ENCODE peak calls at places on chromosomes 1 and 21, in eight cellular contexts. I is activated CD8-positive, alpha-beta T cell treated with anti-CD3 and anti-CD28 coated beads for 36 hours; Z is endothelial cell; Q is NCI-H1092 treated with DMSO at 0.1 percent for 48 hours; X is DMS153; N is HFF-Myc; Y is WERI-Rb-1; V is NCI-H1436. T is an unnamed sample.
A peak's percentile ranks its signal among the peaks of the same experiment; 100 is the strongest.

GRCh38 chr1:166490437-166490784 is 323.6 kb upstream of the FAM78B start:
- DNase-seq in N (no peak), X (no peak), I (no peak), Y (no peak), Q (no peak), Z (no peak), V (no peak), T (no peak)

GRCh38 chr1:232045571-232045970 is 419.0 kb downstream of the DISC1 start:
- DNase-seq in N (no peak), Z (no peak), Y (no peak), X (no peak), V (no peak), I (no peak), Q (no peak), T (no peak)

GRCh38 chr1:170732262-170732595 is 68.3 kb downstream of the PRRX1 start:
- DNase-seq in Z (no peak), Y (no peak), X (no peak), I (no peak), V (no peak), N (no peak), Q (no peak), T (no peak)

GRCh38 chr21:42654179-42654912 is 925 bp downstream of the PDE9A start:
- DNase-seq in V (peak; percentile 84), Z (peak; percentile 41), X (no peak), Y (peak; percentile 70), I (peak; percentile 43), Q (peak; percentile 66), N (no peak), T (peak; percentile 73)

GRCh38 chr1:98110674-98111073 is 189.8 kb upstream of the DPYD start:
- DNase-seq in Y (no peak), X (no peak), V (no peak), Z (no peak), N (peak; percentile 22), Q (no peak), I (no peak), T (no peak)

GRCh38 chr1:212504171-212504803 is 71.6 kb downstream of the NENF start:
- DNase-seq in Y (no peak), V (no peak), Q (no peak), X (no peak), N (no peak), I (peak; percentile 37), Z (no peak), T (no peak)

GRCh38 chr1:193229136-193229535 is 42.7 kb upstream of the B3GALT2 start:
- DNase-seq in Z (no peak), Q (no peak), X (peak; percentile 31), I (no peak), Y (no peak), V (no peak), N (peak; percentile 9), T (no peak)

GRCh38 chr1:93965256-93965655 is 56.0 kb upstream of the GCLM start:
- DNase-seq in Q (no peak), N (no peak), Z (no peak), I (no peak), V (no peak), Y (no peak), X (no peak), T (no peak)

GRCh38 chr1:66365628-66366027 is 168.3 kb upstream of the SGIP1 start:
- DNase-seq in I (no peak), N (no peak), Z (no peak), Q (no peak), Y (no peak), X (no peak), V (no peak), T (no peak)

GRCh38 chr1:23810818-23811420 is 10.4 kb upstream of the GALE start:
- DNase-seq in Z (peak; percentile 71), I (peak; percentile 69), X (no peak), N (no peak), Y (peak; percentile 64), Q (peak; percentile 6), V (no peak), T (no peak)

GRCh38 chr1:56064705-56065104 is 514.7 kb downstream of the PLPP3 start:
- DNase-seq in Y (no peak), I (no peak), Q (no peak), N (no peak), X (no peak), V (no peak), Z (no peak), T (no peak)

GRCh38 chr1:240178366-240178765 is 86.7 kb downstream of the FMN2 start:
- DNase-seq in Z (no peak), N (no peak), I (no peak), Q (no peak), Y (no peak), X (no peak), V (no peak), T (no peak)

GRCh38 chr1:28928306-28928987 is 14.1 kb downstream of the EPB41 start:
- DNase-seq in V (no peak), Q (peak; percentile 63), N (no peak), Y (no peak), I (no peak), X (peak; percentile 88), Z (no peak), T (no peak)

GRCh38 chr21:42614811-42615342 is 38.5 kb upstream of the PDE9A start:
- DNase-seq in Y (peak; percentile 58), N (no peak), Q (no peak), X (peak; percentile 24), V (peak; percentile 38), Z (no peak), I (peak; percentile 80), T (no peak)

GRCh38 chr1:240474133-240474614 is 137.8 kb downstream of the GREM2 start:
- DNase-seq in I (no peak), Z (no peak), X (no peak), N (no peak), V (no peak), Q (no peak), Y (no peak), T (no peak)

GRCh38 chr1:71565267-71565666 is 484.4 kb upstream of the ZRANB2 start:
- DNase-seq in Z (no peak), Q (no peak), Y (no peak), N (no peak), V (no peak), I (no peak), X (no peak), T (no peak)

GRCh38 chr1:245046310-245046709 is 108.5 kb upstream of the KIF26B start:
- DNase-seq in I (no peak), Z (no peak), V (no peak), Q (peak; percentile 66), X (no peak), Y (no peak), N (no peak), T (no peak)

GRCh38 chr1:218363141-218363540 is 18.0 kb downstream of the TGFB2 start:
- DNase-seq in Q (no peak), N (no peak), Z (no peak), I (no peak), X (no peak), Y (no peak), V (no peak), T (no peak)

GRCh38 chr1:219788091-219788490 is 140.3 kb downstream of the SLC30A10 start:
- DNase-seq in X (no peak), I (no peak), V (no peak), Y (no peak), Z (no peak), N (no peak), Q (no peak), T (no peak)

GRCh38 chr21:46493828-46494227 is 35.1 kb downstream of the DIP2A start:
- DNase-seq in N (no peak), I (no peak), Z (no peak), Q (no peak), Y (no peak), X (no peak), V (no peak), T (no peak)

GRCh38 chr1:207831517-207832327 is 79.2 kb downstream of the CD34 start:
- DNase-seq in Q (no peak), N (no peak), Z (no peak), Y (no peak), X (no peak), V (no peak), I (peak; percentile 81), T (no peak)

GRCh38 chr1:236253918-236254637 is 27.7 kb downstream of the ERO1B start:
- DNase-seq in Z (no peak), N (no peak), Y (no peak), X (no peak), I (no peak), Q (no peak), V (no peak), T (no peak)

GRCh38 chr1:3910769-3911520 is 10.9 kb upstream of the C1orf174 start:
- DNase-seq in Y (peak; percentile 94), X (peak; percentile 68), I (peak; percentile 83), N (no peak), V (peak; percentile 87), Z (peak; percentile 83), Q (no peak), T (peak; percentile 72)

GRCh38 chr1:94020764-94021579 is 100.0 kb downstream of the ABCA4 start:
- DNase-seq in V (no peak), Z (no peak), N (no peak), X (no peak), Q (no peak), Y (no peak), I (no peak), T (no peak)